ENCODE peak calls at places on chromosomes 16 and 17, in six cellular contexts. B is A549, S is astrocyte, G is IMR-90, Y is cardiac muscle cell, N is adrenal gland. W is an unnamed sample.

GRCh38 chr16:83899272-83899897 is 470 bp downstream of the MLYCD start:
- DNase-seq in B (peak), Y (peak), N (peak), G (peak), S (peak), W (no peak)

GRCh38 chr17:34206569-34206968 is 48.5 kb upstream of the CCL2 start:
- DNase-seq in B (no peak), Y (no peak), G (no peak), N (no peak), S (peak), W (no peak)

GRCh38 chr17:50375858-50376538 is 3.0 kb downstream of the EME1 start:
- DNase-seq in N (no peak), B (no peak), S (no peak), G (no peak), Y (no peak), W (no peak)

GRCh38 chr17:61809816-61810392 is 53.4 kb downstream of the BRIP1 start:
- DNase-seq in G (peak), B (no peak), Y (peak), N (no peak), S (peak), W (no peak)

GRCh38 chr16:67613808-67614207 is 31.1 kb upstream of the CARMIL2 start:
- DNase-seq in N (no peak), B (peak), Y (no peak), G (no peak), S (no peak), W (no peak)

GRCh38 chr16:66695474-66695934 is 1.0 kb downstream of the CMTM4 start:
- DNase-seq in Y (no peak), B (no peak), N (no peak), G (no peak), S (no peak), W (no peak)

GRCh38 chr17:49358638-49359247 is 3.3 kb downstream of the ZNF652 start:
- DNase-seq in N (no peak), Y (peak), S (no peak), B (no peak), G (no peak), W (no peak)

GRCh38 chr16:67296422-67296821 is 17.1 kb downstream of the PLEKHG4 start:
- DNase-seq in S (peak), Y (peak), G (peak), N (no peak), B (no peak), W (no peak)

GRCh38 chr17:8310601-8311123 is 621 bp downstream of the ARHGEF15 start:
- DNase-seq in B (no peak), S (no peak), G (no peak), Y (no peak), N (no peak), W (no peak)
- H3K27ac ChIP-seq in B (no peak), S (no peak), G (no peak), Y (peak), N (no peak), W (no peak)

GRCh38 chr16:55324491-55325447 is 766 bp downstream of the IRX6 start:
- DNase-seq in N (no peak), B (peak), S (no peak), Y (no peak), G (no peak), W (no peak)

GRCh38 chr16:55325458-55326109 is 1.6 kb downstream of the IRX6 start:
- DNase-seq in N (no peak), Y (no peak), B (no peak), G (no peak), S (no peak), W (no peak)

GRCh38 chr16:55326261-55326802 is 2.3 kb downstream of the IRX6 start:
- DNase-seq in B (no peak), N (no peak), S (no peak), G (no peak), Y (no peak), W (no peak)

GRCh38 chr16:55322327-55322726 is 1.7 kb upstream of the IRX6 start:
- DNase-seq in Y (no peak), G (no peak), B (no peak), S (no peak), N (no peak), W (no peak)

GRCh38 chr16:55323637-55324490 is at the start of gene IRX6:
- DNase-seq in Y (peak), B (peak), S (no peak), N (no peak), G (no peak), W (no peak)
- H3K4me3 ChIP-seq in Y (peak), B (peak), S (no peak), N (no peak), G (no peak), W (peak)

DNA sequence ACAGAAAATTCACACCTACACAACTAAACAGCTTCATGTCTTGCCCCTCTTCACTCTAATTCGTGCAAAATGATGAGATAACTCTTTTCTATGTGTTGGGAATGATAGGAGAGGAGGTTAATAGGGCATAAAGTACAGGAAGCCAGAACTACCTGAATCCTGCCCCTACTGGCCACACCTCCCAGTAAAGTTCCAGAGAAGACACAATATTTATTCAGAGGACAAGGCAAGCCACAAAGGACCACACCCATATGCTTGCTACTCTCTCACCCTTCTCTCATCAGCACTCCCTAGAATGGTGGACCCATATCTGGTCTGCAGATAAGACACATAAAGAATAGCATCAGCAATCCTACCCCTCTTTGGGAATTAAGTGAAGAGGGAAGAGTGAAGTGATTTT is 74.6 kb downstream of the ZNF18 start:
- DNase-seq in S (no peak), G (no peak), B (no peak), Y (no peak), N (no peak), W (no peak)
- TF ChIP-seq CTCF in S (no peak), G (no peak), B (no peak), Y (no peak), N (no peak), W (no peak)

GRCh38 chr17:17205368-17206148 is 575 bp downstream of the PLD6 start:
- DNase-seq in B (peak), N (peak), S (peak), Y (peak), G (peak), W (no peak)

GRCh38 chr17:17206149-17206912 is at the start of gene PLD6:
- DNase-seq in N (peak), B (peak), G (peak), Y (peak), S (peak), W (peak)

GRCh38 chr17:17204041-17204591 is 2.0 kb downstream of the PLD6 start:
- DNase-seq in B (no peak), G (no peak), Y (no peak), N (peak), S (no peak), W (no peak)

GRCh38 chr17:17203173-17203730 is 2.9 kb downstream of the PLD6 start:
- DNase-seq in G (no peak), Y (no peak), S (no peak), B (no peak), N (no peak), W (no peak)

DNA sequence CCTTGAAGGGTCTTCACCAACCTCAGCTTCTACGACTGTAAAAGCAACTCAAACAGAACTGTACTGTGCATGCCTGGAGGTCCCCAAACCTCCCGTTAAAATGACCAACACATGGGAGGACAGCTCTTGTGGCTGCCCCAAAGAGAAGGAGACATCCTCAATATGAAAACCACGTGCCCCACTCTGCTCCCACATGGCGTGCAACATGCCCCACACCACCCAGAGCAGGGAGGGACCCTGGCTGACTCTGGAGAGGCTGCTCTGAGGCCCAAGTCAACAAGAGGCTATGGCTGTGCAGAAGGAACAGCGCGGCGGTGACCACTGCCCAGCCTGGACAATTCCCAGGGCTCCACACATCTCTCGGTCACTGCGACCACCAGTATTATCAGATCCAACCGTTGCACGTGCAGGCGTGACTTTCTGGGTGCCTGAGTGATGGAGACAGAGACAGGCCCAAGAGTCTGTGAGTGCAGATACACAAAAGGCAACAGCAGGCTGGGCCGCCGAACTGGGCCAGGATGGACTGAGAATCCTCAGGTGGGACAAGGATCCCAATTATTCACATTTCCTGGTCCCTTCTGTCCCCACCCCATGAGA is 1.4 kb downstream of the PLD6 start:
- DNase-seq in Y (no peak), N (no peak), B (no peak), S (no peak), G (no peak), W (no peak)
- H3K27ac ChIP-seq in Y (no peak), N (no peak), B (peak), S (no peak), G (no peak), W (peak)

DNA sequence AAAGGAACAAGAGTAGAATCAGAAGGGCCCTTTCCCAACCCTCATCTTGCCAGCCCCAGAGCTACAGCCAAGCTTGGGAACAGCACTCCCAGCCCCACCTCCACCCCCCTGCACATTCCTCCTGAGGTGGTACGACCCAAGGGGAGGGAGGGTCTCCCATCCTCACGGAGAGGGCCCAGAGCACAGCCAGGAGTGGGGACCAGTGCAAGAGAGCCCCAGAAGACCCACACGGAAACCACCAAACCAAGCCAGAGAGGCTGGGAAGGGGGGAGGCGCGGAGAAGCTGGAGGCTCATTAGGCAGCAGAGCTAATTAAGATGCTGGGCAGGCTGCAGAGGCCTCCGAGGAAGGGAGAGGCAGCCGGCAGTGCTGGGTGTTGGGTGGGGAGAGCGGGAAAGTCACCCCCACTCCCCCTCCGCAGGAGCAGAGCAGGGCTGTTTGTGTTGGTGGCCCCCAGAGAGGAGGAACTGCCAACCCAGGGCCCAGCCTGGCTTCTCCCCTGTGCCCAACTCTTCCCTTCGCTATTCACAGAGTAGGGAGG is 2.4 kb downstream of the CACNB1 start:
- DNase-seq in Y (no peak), N (no peak), S (no peak), G (no peak), B (no peak), W (no peak)
- H3K4me3 ChIP-seq in Y (peak), N (no peak), S (peak), G (no peak), B (no peak), W (peak)

GRCh38 chr17:82065193-82065637 is 389 bp downstream of the DUS1L start:
- DNase-seq in N (no peak), B (no peak), Y (peak), G (peak), S (peak), W (no peak)

GRCh38 chr17:82062076-82062983 is 3.3 kb downstream of the DUS1L start:
- DNase-seq in S (no peak), Y (no peak), G (no peak), B (no peak), N (no peak), W (no peak)

GRCh38 chr17:82062984-82063368 is 2.6 kb downstream of the DUS1L start:
- DNase-seq in N (no peak), G (no peak), B (no peak), S (no peak), Y (no peak), W (no peak)

GRCh38 chr17:82064433-82065192 is 991 bp downstream of the DUS1L start:
- DNase-seq in N (no peak), S (no peak), G (no peak), B (no peak), Y (no peak), W (no peak)

DNA sequence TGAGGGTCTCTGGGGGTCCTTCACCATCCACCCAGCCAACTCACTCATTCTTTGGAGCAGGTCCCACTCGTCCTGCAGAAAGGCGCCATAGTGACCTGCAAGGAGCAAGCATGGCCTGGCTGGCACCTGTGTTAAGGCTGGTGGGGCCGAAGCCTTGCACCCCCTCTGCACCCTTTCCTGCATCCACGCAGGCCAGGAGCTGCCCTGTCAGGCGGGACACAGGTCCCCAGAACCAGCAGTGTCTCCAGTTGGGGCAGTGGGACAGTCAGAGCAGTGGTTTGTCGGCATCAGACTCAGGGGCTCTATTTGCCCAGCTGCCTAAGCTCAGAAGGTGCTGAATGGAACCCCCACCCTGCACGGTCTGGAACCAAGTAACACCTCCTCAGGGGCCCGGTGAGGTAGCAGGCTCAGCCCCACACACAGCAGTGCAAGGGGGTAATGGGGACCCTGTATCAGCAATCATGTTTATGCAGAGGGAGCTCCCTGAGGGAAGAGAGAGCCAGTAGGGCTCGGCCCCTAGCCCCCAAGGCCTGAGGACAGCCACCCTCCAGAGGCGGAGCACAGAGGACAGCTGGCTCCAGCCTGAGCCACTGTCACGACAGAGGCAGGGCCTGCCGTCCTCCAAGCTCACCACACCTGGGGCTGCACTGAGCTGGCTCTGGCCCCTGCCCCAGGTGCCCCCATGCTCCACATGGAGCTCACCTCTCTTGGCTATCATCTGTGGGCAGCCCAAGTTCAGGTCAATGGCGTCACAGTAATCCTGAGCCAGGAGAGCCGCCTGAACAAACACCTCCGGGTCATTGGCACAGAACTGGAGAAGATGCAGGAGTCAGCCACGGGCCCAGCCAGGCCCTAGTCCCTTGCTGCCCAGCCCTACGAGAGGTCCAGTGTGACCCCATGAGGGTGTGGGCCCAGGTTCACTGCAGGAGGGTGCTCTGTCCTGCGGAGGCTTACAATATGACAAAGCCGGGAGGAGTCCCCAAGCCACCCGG is 1.9 kb downstream of the DUS1L start:
- DNase-seq in Y (no peak), B (no peak), N (no peak), S (no peak), G (no peak), W (no peak)
- TF ChIP-seq CTCF in Y (no peak), B (no peak), N (no peak), S (no peak), G (no peak), W (no peak)

GRCh38 chr17:76528528-76529223 is 8.8 kb downstream of the CYGB start:
- DNase-seq in S (no peak), Y (peak), B (no peak), N (no peak), G (peak), W (no peak)
- H3K27ac ChIP-seq in S (peak), Y (no peak), B (no peak), N (no peak), G (peak), W (peak)